ENCODE peak calls at places on chromosomes 11 and 22, in four cellular contexts. U is GM23248; C is suprapubic skin; J is CD8-positive, alpha-beta memory T cell. R is an unnamed sample.
A peak's percentile ranks its signal among the peaks of the same experiment; 100 is the strongest.

GRCh38 chr11:47342036-47342803 is 10.3 kb downstream of the MYBPC3 start:
- DNase-seq in U (no peak), C (no peak), J (no peak), R (no peak)

GRCh38 chr22:36374603-36375024 is 13.2 kb downstream of the MYH9 start:
- DNase-seq in U (peak; percentile 92), C (no peak), J (peak; percentile 6), R (no peak)

GRCh38 chr11:31799794-31800397 is 11.2 kb downstream of the PAX6 start:
- DNase-seq in U (no peak), C (peak; percentile 38), J (no peak), R (no peak)

GRCh38 chr22:49827307-49827852 is 293 bp downstream of the BRD1 start:
- DNase-seq in U (peak; percentile 69), C (no peak), J (no peak), R (no peak)

GRCh38 chr11:71999360-71999759 is 651 bp downstream of the IL18BP start:
- DNase-seq in U (peak; percentile 58), C (no peak), J (no peak), R (peak; percentile 43)

GRCh38 chr11:73359341-73359740 is 16.9 kb upstream of the RELT start:
- DNase-seq in U (peak; percentile 89), C (no peak), J (no peak), R (peak; percentile 19)

GRCh38 chr11:13225058-13226001 is 52.3 kb upstream of the BMAL1 start:
- DNase-seq in U (no peak), C (no peak), J (no peak), R (no peak)

GRCh38 chr11:107006076-107006833 is 12.0 kb downstream of the GUCY1A2 start:
- DNase-seq in U (no peak), C (no peak), J (no peak), R (no peak)

GRCh38 chr22:39598017-39598965 is 27.7 kb downstream of the CACNA1I start:
- DNase-seq in U (peak; percentile 25), C (no peak), J (peak; percentile 49), R (peak; percentile 55)

GRCh38 chr22:28922540-28923244 is 39.3 kb downstream of the ZNRF3 start:
- DNase-seq in U (no peak), C (no peak), J (no peak), R (no peak)
- H3K4me1 ChIP-seq in U (no peaks in the 10 kb centered on the region), C (peaks cover 45% of the 10 kb centered on the region), J (no peaks in the 10 kb centered on the region), R (peaks cover 47% of the 10 kb centered on the region)

GRCh38 chr22:42967005-42967404 is 47.9 kb downstream of the PACSIN2 start:
- DNase-seq in U (no peak), C (peak; percentile 47), J (no peak), R (no peak)

GRCh38 chr22:42962295-42963230 is 52.4 kb downstream of the PACSIN2 start:
- DNase-seq in U (peak; percentile 43), C (peak; percentile 64), J (no peak), R (peak; percentile 65)

GRCh38 chr22:42966389-42966998 is 48.5 kb downstream of the PACSIN2 start:
- DNase-seq in U (peak; percentile 55), C (no peak), J (no peak), R (no peak)

GRCh38 chr22:42963231-42963595 is 51.7 kb downstream of the PACSIN2 start:
- DNase-seq in U (no peak), C (no peak), J (no peak), R (no peak)

GRCh38 chr22:42964994-42965699 is 49.8 kb downstream of the PACSIN2 start:
- DNase-seq in U (no peak), C (no peak), J (no peak), R (no peak)
- H3K27ac ChIP-seq in U (no peak overlapping the region), C (no peak overlapping the region), J (no peak overlapping the region), R (no peak overlapping the region)

DNA sequence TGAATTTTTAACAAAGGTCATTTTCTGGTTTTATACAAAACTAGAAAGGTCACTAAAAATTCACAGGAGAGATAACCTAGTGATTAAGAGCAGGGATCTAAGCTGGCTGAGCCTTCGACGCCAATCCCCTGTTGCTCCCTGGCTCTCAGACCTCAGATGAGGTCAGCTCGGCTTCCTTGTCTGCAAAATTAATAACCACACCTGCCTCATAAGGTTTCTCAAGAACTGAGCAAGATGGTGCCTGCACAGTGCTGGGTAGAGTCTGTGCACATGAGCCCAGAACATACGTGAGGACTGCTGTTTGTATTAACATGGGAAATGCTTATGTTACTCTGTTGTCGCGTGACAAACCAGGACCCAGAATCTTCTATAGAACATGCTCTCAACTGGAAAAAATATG is 24.4 kb upstream of the CD5 start:
- DNase-seq in U (no peak), C (no peak), J (no peak), R (no peak)
- H3K4me1 ChIP-seq in U (no peaks in the 10 kb centered on the region), C (peaks cover 4% of the 10 kb centered on the region), J (peaks cover 82% of the 10 kb centered on the region), R (no peaks in the 10 kb centered on the region)

GRCh38 chr11:8389034-8389996 is 125.6 kb upstream of the LMO1 start:
- DNase-seq in U (no peak), C (no peak), J (no peak), R (peak; percentile 76)
- H3K27ac ChIP-seq in U (no peak overlapping the region), C (no peak overlapping the region), J (no peak overlapping the region), R (peak overlapping the region; percentile 84)

GRCh38 chr11:67501854-67502253 is 3.3 kb downstream of the PITPNM1 start:
- DNase-seq in U (no peak), C (no peak), J (no peak), R (no peak)

GRCh38 chr11:67504023-67504949 is 877 bp downstream of the PITPNM1 start:
- DNase-seq in U (peak; percentile 67), C (no peak), J (peak; percentile 40), R (peak; percentile 59)

GRCh38 chr11:67503119-67504022 is 1.8 kb downstream of the PITPNM1 start:
- DNase-seq in U (no peak), C (peak; percentile 59), J (no peak), R (no peak)

GRCh38 chr11:67500818-67501584 is 4.2 kb downstream of the PITPNM1 start:
- DNase-seq in U (peak; percentile 38), C (no peak), J (no peak), R (no peak)

DNA sequence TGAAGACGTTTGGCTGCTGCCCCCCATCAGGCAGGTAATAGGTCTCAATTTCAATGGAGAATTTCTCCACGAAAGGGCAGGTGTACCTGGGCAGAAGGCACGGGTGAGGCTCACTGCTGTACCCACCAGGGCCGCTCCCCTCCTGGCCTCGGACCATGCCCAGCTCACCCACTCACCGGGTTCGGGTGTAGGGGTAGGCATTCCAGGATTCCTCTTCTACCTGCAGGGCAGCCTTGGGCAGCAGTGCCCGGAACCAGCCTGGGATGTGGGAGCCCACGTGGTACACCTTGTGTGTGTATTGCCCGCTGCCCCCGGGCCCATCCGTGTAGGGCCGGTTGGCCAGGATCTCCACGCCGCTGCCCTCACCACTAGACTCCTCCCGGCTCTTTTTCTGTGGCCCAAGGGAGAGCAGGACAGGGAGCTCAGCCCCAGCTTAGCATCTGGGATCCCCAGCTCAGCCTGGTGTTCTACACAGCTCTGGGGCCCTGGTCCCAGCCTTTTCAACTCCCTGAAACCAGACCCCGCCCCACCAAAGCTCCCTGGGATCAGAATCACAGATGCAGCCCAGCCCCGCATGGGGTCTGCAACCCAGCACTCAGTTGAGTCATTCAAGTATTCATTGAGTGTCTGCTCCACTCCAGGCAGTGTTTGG is 2.7 kb downstream of the PITPNM1 start:
- DNase-seq in U (no peak), C (no peak), J (no peak), R (no peak)
- H3K4me1 ChIP-seq in U (peaks cover 13% of the 10 kb centered on the region), C (peaks cover 40% of the 10 kb centered on the region), J (peaks cover 33% of the 10 kb centered on the region), R (peaks cover 25% of the 10 kb centered on the region)

GRCh38 chr22:41501209-41501608 is 32.3 kb downstream of the ACO2 start:
- DNase-seq in U (peak; percentile 30), C (no peak), J (peak; percentile 13), R (no peak)

GRCh38 chr22:41504397-41504796 is 35.5 kb downstream of the ACO2 start:
- DNase-seq in U (peak; percentile 76), C (no peak), J (no peak), R (no peak)

GRCh38 chr22:41498322-41498721 is 29.4 kb downstream of the ACO2 start:
- DNase-seq in U (peak; percentile 12), C (no peak), J (no peak), R (no peak)

GRCh38 chr22:41500303-41500702 is 31.4 kb downstream of the ACO2 start:
- DNase-seq in U (no peak), C (no peak), J (no peak), R (peak; percentile 56)

GRCh38 chr22:41499624-41500280 is 30.8 kb downstream of the ACO2 start:
- DNase-seq in U (no peak), C (no peak), J (no peak), R (no peak)
- H3K27ac ChIP-seq in U (no peak overlapping the region), C (peak overlapping the region; percentile 24), J (no peak overlapping the region), R (no peak overlapping the region)

GRCh38 chr11:66119348-66120133 is 49.5 kb downstream of the PACS1 start:
- DNase-seq in U (peak; percentile 80), C (no peak), J (no peak), R (no peak)
- H3K4me1 ChIP-seq in U (peaks cover 71% of the 10 kb centered on the region), C (peaks cover 20% of the 10 kb centered on the region), J (peaks cover 84% of the 10 kb centered on the region), R (peaks cover 71% of the 10 kb centered on the region)

GRCh38 chr11:2901196-2901796 is 15.7 kb upstream of the CDKN1C start:
- DNase-seq in U (no peak), C (no peak), J (no peak), R (no peak)

GRCh38 chr11:2897048-2897447 is 11.5 kb upstream of the CDKN1C start:
- DNase-seq in U (no peak), C (no peak), J (no peak), R (no peak)

GRCh38 chr11:2899080-2899783 is 13.7 kb upstream of the CDKN1C start:
- DNase-seq in U (no peak), C (no peak), J (no peak), R (no peak)

GRCh38 chr11:2896047-2896446 is 10.5 kb upstream of the CDKN1C start:
- DNase-seq in U (no peak), C (no peak), J (no peak), R (no peak)

GRCh38 chr11:2898366-2899079 is 12.9 kb upstream of the CDKN1C start:
- DNase-seq in U (peak; percentile 94), C (no peak), J (no peak), R (peak; percentile 53)
- H3K27ac ChIP-seq in U (no peak overlapping the region), C (peak overlapping the region; percentile 64), J (no peak overlapping the region), R (no peak overlapping the region)

GRCh38 chr11:8717544-8717875 is 34.9 kb downstream of the RPL27A start:
- DNase-seq in U (no peak), C (no peak), J (no peak), R (peak; percentile 47)
- H3K4me1 ChIP-seq in U (peaks cover 52% of the 10 kb centered on the region), C (peaks cover 70% of the 10 kb centered on the region), J (no peaks in the 10 kb centered on the region), R (peaks cover 80% of the 10 kb centered on the region)